ENCODE peak calls at places on chromosomes 16 and 17, in seven cellular contexts. Y is GM12864, B is AG10803, O is lower lobe of right lung, R is neural progenitor cell, T is AG04450, W is anterior cingulate cortex. H is an unnamed sample.

GRCh38 chr17:50206604-50207293 is 5.3 kb upstream of the COL1A1 start:
- DNase-seq in Y (no peak), B (peak; percentile 78), O (no peak), R (peak; percentile 85), T (no peak), W (no peak), H (peak; percentile 60)

GRCh38 chr17:11932337-11932898 is 64.9 kb downstream of the ZNF18 start:
- DNase-seq in Y (no peak), B (no peak), O (no peak), R (no peak), T (no peak), W (no peak), H (no peak)

GRCh38 chr17:64118452-64118979 is 11.4 kb downstream of the ERN1 start:
- DNase-seq in Y (no peak), B (no peak), O (peak; percentile 67), R (no peak), T (no peak), W (no peak), H (peak; percentile 83)

GRCh38 chr17:58308173-58308984 is 20.2 kb downstream of the TSPOAP1 start:
- DNase-seq in Y (no peak), B (no peak), O (no peak), R (peak; percentile 66), T (no peak), W (no peak), H (no peak)

GRCh38 chr17:39736319-39737165 is 1.2 kb upstream of the GRB7 start:
- DNase-seq in Y (no peak), B (no peak), O (no peak), R (no peak), T (no peak), W (no peak), H (no peak)

GRCh38 chr17:34168989-34169388 is 86.1 kb upstream of the CCL2 start:
- DNase-seq in Y (no peak), B (no peak), O (no peak), R (no peak), T (no peak), W (no peak), H (no peak)

GRCh38 chr16:24990803-24991202 is 24.4 kb downstream of the ARHGAP17 start:
- DNase-seq in Y (no peak), B (no peak), O (no peak), R (no peak), T (no peak), W (no peak), H (no peak)

GRCh38 chr17:40551091-40551873 is 14.0 kb downstream of the CCR7 start:
- DNase-seq in Y (no peak), B (peak; percentile 100), O (peak; percentile 64), R (no peak), T (peak; percentile 99), W (no peak), H (peak; percentile 100)

GRCh38 chr16:85990861-85991301 is 91.9 kb downstream of the IRF8 start:
- DNase-seq in Y (no peak), B (no peak), O (no peak), R (peak; percentile 67), T (no peak), W (no peak), H (no peak)

GRCh38 chr16:80015566-80015965 is 415.0 kb upstream of the MAF start:
- DNase-seq in Y (no peak), B (peak; percentile 91), O (no peak), R (no peak), T (no peak), W (no peak), H (no peak)

GRCh38 chr17:75514299-75515228 is 773 bp downstream of the CASKIN2 start:
- DNase-seq in Y (no peak), B (peak; percentile 6), O (peak; percentile 57), R (peak; percentile 68), T (no peak), W (no peak), H (peak; percentile 18)

GRCh38 chr17:43212641-43213490 is 1.2 kb downstream of the TMEM106A start:
- DNase-seq in Y (peak; percentile 44), B (peak; percentile 22), O (no peak), R (no peak), T (no peak), W (no peak), H (peak; percentile 4)